ENCODE peak calls at places on chromosomes 4 and X, in seven cellular contexts. C is mesendoderm, V is Karpas-422, J is GM23248, Q is mammary epithelial cell, F is astrocyte, D is HCT116. U is an unnamed sample.

GRCh38 chr4:163866728-163867313 is 372.3 kb downstream of the TMA16 start:
- DNase-seq in C (peak), V (no peak), J (no peak), Q (peak), F (peak), D (no peak), U (no peak)

GRCh38 chr4:64200001-64200555 is 209.2 kb downstream of the TECRL start:
- DNase-seq in C (no peak), V (no peak), J (no peak), Q (no peak), F (no peak), D (no peak), U (no peak)

GRCh38 chr4:174437756-174438155 is 84.5 kb downstream of the HPGD start:
- DNase-seq in C (peak), V (no peak), J (peak), Q (no peak), F (no peak), D (no peak), U (no peak)

GRCh38 chr4:145485120-145485519 is 3.5 kb downstream of the SMAD1 start:
- DNase-seq in C (no peak), V (no peak), J (no peak), Q (no peak), F (no peak), D (no peak), U (no peak)

GRCh38 chr4:149959391-149959790 is 118.9 kb upstream of the DCLK2 start:
- DNase-seq in C (no peak), V (no peak), J (no peak), Q (no peak), F (no peak), D (no peak), U (no peak)

GRCh38 chr4:118797558-118798142 is 38.3 kb downstream of the SEC24D start:
- DNase-seq in C (no peak), V (no peak), J (peak), Q (no peak), F (peak), D (no peak), U (peak)

GRCh38 chr4:3145251-3145908 is 70.9 kb downstream of the HTT start:
- DNase-seq in C (no peak), V (no peak), J (peak), Q (no peak), F (peak), D (no peak), U (peak)

GRCh38 chr4:177308842-177309524 is 691 bp upstream of the NEIL3 start:
- DNase-seq in C (no peak), V (no peak), J (no peak), Q (no peak), F (no peak), D (no peak), U (no peak)

GRCh38 chrX:136159615-136160025 is 12.3 kb downstream of the FHL1 start:
- DNase-seq in C (no peak), V (no peak), J (no peak), Q (no peak), F (no peak), D (no peak), U (no peak)

GRCh38 chr4:76697129-76697803 is 200.7 kb downstream of the SOWAHB start:
- DNase-seq in C (peak), V (no peak), J (no peak), Q (no peak), F (no peak), D (no peak), U (no peak)

GRCh38 chr4:173167793-173168395 is 717 bp upstream of the GALNT7 start:
- DNase-seq in C (peak), V (peak), J (peak), Q (no peak), F (peak), D (peak), U (peak)

GRCh38 chr4:102789317-102789717 is 28.5 kb upstream of the MANBA start:
- DNase-seq in C (no peak), V (no peak), J (peak), Q (peak), F (peak), D (no peak), U (peak)

GRCh38 chrX:93422693-93423092 is 250.7 kb downstream of the NAP1L3 start:
- DNase-seq in C (peak), V (peak), J (peak), Q (peak), F (no peak), D (no peak), U (no peak)

GRCh38 chrX:51837926-51838325 is 55.5 kb upstream of the MAGED1 start:
- DNase-seq in C (no peak), V (no peak), J (peak), Q (no peak), F (peak), D (no peak), U (peak)

DNA sequence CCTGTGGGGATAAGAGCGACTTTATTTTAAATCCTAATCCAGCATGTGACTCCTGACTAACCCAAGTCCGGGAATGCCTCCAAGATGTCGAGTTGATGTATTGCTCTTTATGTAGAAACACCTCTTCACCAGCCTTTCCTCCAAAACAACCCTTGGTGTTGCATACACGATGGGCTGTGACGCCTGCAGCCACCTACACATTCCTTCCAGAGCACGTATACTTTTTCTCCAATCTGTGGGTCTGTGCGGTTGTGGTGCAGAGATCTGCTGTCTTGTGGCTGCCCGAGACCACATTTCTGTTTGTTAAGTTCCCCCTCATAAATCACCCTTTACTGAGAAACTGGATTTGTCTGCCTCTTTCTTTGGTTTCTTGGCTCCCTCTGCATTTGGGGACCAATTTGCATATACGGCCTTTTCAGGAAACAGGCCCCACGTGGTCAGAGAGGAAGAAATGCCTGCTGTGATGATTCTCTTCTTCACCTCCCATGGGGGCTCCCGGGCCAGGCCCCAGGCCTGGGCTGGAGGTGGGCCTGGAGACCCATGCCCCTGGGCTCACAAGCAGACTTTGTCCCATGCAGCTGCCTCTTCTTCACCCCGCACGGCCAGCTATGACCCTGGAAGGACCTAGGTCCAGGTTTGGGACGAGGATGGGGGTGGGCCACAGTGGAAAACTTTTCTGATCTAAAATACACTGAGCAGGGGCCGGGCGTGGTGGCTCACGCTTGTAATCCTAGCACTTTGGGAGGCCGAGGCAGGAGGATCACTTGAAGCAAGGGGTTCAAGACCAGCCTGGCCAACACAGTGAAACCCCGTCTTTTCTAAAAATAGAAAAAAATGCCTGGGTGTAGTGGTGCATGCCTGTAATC is 21.4 kb upstream of the AFAP1 start:
- DNase-seq in C (no peak), V (peak), J (peak), Q (peak), F (peak), D (no peak), U (peak)
- H3K4me2 ChIP-seq in C (no peak), V (no peak), J (peak), Q (no peak), F (peak), D (no peak), U (no peak)

DNA sequence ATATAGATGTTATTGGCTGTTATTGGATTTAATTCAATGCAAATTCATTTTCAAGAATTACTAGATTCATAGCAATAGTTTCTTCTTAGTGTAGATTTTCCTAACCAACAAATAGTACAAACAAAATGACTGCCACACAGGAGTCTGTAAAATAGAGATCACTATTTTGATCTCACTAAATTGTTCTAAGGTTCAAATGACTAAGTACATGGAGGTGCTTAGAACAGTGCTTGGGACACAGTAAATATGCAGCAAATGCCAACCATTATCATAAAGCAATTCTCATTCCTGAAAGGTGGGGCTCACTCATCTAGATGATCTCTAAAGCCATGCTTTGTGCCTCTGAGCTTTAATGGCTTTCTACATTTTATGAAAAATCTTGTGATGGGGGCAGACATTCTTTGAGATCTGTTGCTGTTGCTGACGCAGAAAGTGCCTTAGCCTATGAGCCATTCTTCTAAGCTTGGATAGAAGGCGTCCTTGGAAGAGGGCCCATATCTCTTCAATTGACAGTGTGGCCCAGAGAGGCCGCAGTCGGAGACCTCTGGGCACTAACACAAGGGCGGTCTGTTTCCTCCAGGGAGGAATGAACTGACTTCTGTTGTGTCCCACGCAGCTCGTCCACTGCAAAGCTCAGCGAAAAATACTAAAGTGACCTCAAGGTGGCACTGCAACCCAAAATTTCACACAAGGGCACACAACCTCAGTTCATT is 23.6 kb downstream of the TLR10 start:
- DNase-seq in C (peak), V (peak), J (peak), Q (peak), F (peak), D (no peak), U (peak)
- H3K9ac ChIP-seq in C (no peak), V (peak), J (peak), Q (no peak), F (peak), D (no peak), U (no peak)

DNA sequence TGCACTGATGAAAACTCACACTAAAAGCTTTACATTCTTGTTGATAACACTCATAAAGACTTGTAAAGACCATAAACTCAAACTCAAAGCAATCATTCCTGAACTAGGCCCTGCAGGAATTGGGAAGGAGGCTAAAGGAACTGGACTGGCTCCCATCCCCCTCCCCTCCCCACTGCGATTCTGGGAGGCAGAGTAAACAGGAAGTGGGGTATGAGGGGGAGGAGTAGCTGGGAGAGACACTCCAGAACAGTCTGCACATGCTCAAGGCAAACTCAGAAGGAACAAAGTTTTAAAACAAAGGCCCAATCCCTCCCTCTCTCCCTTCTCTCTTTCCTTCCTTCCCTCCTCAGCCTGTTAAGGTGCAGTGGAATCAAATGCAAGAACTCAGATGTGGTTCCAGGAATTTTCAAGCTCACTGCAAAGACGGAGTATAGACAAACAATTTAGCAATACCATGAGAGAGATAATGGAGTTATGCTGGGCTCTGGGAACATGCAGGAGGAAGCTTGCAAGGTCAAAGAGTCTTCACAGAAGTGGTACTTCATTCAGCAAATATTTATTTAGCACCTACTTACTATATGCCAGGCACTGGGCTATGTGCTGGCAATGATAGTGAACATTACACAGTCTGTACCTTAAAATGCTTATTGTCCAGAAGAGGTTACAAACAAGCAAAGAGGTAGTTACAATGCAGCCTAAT is 15.9 kb downstream of the MID1IP1 start:
- DNase-seq in C (peak), V (no peak), J (peak), Q (no peak), F (no peak), D (no peak), U (peak)
- H3K4me2 ChIP-seq in C (no peak), V (no peak), J (no peak), Q (no peak), F (peak), D (no peak), U (no peak)

GRCh38 chrX:72306085-72306801 is 529 bp upstream of the CITED1 start:
- DNase-seq in C (peak), V (no peak), J (peak), Q (no peak), F (no peak), D (no peak), U (no peak)
- H3K9ac ChIP-seq in C (peak), V (no peak), J (no peak), Q (no peak), F (no peak), D (peak), U (no peak)

DNA sequence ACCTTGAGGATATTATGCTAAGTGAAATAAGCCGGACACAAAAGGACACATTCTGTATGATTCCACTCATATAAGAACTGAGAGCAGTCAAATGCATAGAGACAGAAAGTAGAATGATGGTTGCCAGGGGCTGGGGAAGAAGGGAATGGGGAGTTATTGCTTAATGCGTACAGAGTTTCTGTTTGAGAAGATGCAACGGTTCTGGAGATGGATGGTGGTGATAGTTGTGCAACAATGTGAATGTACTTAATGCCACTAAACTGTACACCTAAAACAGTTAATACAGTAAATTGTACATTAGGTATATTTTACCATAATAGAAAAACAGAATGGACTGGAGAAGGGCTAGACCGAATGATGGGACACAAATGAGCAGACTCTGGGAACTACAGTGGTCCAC is 15.8 kb downstream of the MAOB start:
- DNase-seq in C (no peak), V (no peak), J (no peak), Q (no peak), F (no peak), D (no peak), U (no peak)
- H3K4me2 ChIP-seq in C (no peak), V (no peak), J (no peak), Q (no peak), F (no peak), D (no peak), U (no peak)

GRCh38 chrX:23699636-23700194 is 32.4 kb downstream of the PRDX4 start:
- DNase-seq in C (peak), V (peak), J (peak), Q (no peak), F (no peak), D (no peak), U (no peak)
- H3K9ac ChIP-seq in C (no peak), V (no peak), J (no peak), Q (no peak), F (no peak), D (no peak), U (no peak)

GRCh38 chr4:94576163-94576562 is 124.4 kb downstream of the PDLIM5 start:
- DNase-seq in C (no peak), V (peak), J (no peak), Q (no peak), F (no peak), D (no peak), U (no peak)

GRCh38 chr4:94578195-94578594 is 126.5 kb downstream of the PDLIM5 start:
- DNase-seq in C (no peak), V (peak), J (peak), Q (no peak), F (no peak), D (no peak), U (no peak)

GRCh38 chr4:94574616-94575015 is 122.9 kb downstream of the PDLIM5 start:
- DNase-seq in C (no peak), V (no peak), J (no peak), Q (no peak), F (no peak), D (no peak), U (no peak)

GRCh38 chr4:94575652-94576051 is 123.9 kb downstream of the PDLIM5 start:
- DNase-seq in C (peak), V (no peak), J (no peak), Q (no peak), F (no peak), D (no peak), U (no peak)

DNA sequence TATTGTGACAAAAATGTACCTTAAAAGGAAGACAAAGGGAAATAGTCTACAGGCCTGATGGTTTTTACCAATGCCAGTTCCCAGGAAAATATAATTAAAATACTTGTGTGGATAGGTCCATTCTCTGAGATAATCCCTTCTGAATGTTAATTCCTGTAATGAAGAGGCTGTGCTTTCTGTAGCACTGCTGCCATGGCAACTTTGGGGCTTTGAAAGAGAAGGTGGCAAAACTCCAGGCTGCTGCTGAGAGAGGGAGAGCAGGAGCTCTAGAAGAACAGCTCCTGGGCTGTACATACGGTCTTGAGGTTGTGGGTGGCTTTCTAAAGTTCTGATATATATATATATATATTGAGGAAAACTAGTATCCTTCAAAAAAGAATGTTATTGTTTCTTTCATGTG is 125.4 kb downstream of the PDLIM5 start:
- DNase-seq in C (peak), V (peak), J (peak), Q (no peak), F (peak), D (no peak), U (peak)
- H3K4me2 ChIP-seq in C (no peak), V (peak), J (no peak), Q (no peak), F (peak), D (no peak), U (no peak)

DNA sequence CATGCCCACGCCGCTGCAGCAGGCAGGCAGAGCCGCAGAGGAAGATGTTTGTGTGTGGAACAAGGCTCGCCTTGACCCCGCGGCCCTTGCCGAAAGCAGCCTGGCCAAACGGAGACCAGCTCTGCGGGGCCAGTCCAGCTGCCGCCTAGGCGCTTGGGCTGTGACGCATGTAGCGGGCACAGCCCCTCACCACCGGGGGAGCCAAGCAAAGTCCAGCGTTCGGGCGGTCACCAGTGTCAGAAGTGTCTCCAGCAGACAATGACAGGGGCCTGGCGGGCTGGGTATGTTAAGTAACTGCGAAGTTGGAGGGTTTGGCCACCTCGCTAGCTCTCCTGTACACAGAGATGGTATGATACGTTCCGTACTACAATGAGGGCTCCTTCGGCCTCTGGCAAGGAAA is 1.3 kb downstream of the AMER1 start:
- DNase-seq in C (peak), V (no peak), J (peak), Q (no peak), F (no peak), D (no peak), U (no peak)
- H3K9ac ChIP-seq in C (peak), V (peak), J (peak), Q (no peak), F (peak), D (peak), U (peak)

GRCh38 chr4:81485310-81485980 is 13.7 kb upstream of the RASGEF1B start:
- DNase-seq in C (peak), V (no peak), J (no peak), Q (no peak), F (no peak), D (no peak), U (no peak)

GRCh38 chr4:81486502-81486901 is 14.8 kb upstream of the RASGEF1B start:
- DNase-seq in C (peak), V (no peak), J (no peak), Q (no peak), F (no peak), D (no peak), U (no peak)

GRCh38 chr4:81481151-81481550 is 9.4 kb upstream of the RASGEF1B start:
- DNase-seq in C (no peak), V (no peak), J (no peak), Q (no peak), F (no peak), D (no peak), U (no peak)

DNA sequence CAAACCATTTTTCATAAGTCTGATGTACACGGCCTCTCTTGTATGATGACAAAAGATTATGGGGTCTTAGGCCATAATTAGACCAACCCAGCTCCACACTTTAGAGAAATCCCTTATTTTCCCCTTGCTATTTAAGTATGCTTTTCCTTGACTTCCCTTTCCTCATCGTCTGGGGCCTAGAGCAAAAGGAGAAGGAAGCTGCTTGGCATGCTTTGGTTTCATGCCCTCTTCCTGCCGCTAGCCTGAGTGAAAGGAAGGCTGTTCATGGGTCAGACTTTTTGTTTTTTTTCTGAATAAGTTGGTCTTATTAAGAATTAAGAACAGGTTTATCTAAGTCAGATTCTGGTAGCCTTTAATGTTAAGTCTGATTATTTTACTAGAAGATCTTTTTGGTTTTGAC is 10.6 kb upstream of the RASGEF1B start:
- DNase-seq in C (no peak), V (no peak), J (no peak), Q (no peak), F (no peak), D (no peak), U (no peak)
- H3K4me2 ChIP-seq in C (no peak), V (no peak), J (no peak), Q (no peak), F (no peak), D (no peak), U (no peak)